ENCODE peak calls at places on chromosomes 13 and 19, in ten cellular contexts. L is D341Med; E is A673; Y is IMR-90; U is GM12892; G is PC-3; I is cardiac muscle cell; N is activated CD4-positive, alpha-beta T cell treated with anti-CD3 and anti-CD28 coated beads for 1 hour; R is mesendoderm; D is GM10248. F is an unnamed sample.

GRCh38 chr19:7899751-7900352 is 3.8 kb upstream of the MAP2K7 start:
- DNase-seq in L (peak), E (no peak), Y (no peak), U (no peak), G (no peak), I (no peak), N (no peak), R (no peak), D (no peak), F (no peak)

GRCh38 chr13:51502206-51502651 is 49.4 kb upstream of the INTS6 start:
- DNase-seq in L (no peak), E (peak), Y (peak), U (peak), G (no peak), I (no peak), N (no peak), R (no peak), D (peak), F (no peak)

GRCh38 chr19:31135841-31136240 is 213.4 kb downstream of the TSHZ3 start:
- DNase-seq in L (no peak), E (no peak), Y (peak), U (no peak), G (peak), I (no peak), N (no peak), R (no peak), D (no peak), F (no peak)

GRCh38 chr19:6481541-6482342 is at the start of gene DENND1C:
- DNase-seq in L (no peak), E (no peak), Y (no peak), U (peak), G (peak), I (peak), N (peak), R (peak), D (peak), F (no peak)

GRCh38 chr19:47447470-47448359 is 24.0 kb downstream of the SLC8A2 start:
- DNase-seq in L (peak), E (peak), Y (peak), U (no peak), G (peak), I (peak), N (no peak), R (peak), D (peak), F (no peak)

GRCh38 chr19:55082023-55082851 is 6.6 kb downstream of the EPS8L1 start:
- DNase-seq in L (no peak), E (peak), Y (peak), U (no peak), G (peak), I (no peak), N (peak), R (peak), D (peak), F (no peak)

GRCh38 chr13:97385854-97386253 is 48.1 kb upstream of the RAP2A start:
- DNase-seq in L (no peak), E (no peak), Y (no peak), U (no peak), G (peak), I (no peak), N (no peak), R (no peak), D (no peak), F (no peak)

GRCh38 chr19:959935-960502 is 24.1 kb upstream of the WDR18 start:
- DNase-seq in L (no peak), E (no peak), Y (no peak), U (no peak), G (no peak), I (peak), N (no peak), R (peak), D (no peak), F (no peak)

GRCh38 chr19:39428309-39429112 is 7.2 kb downstream of the RPS16 start:
- DNase-seq in L (peak), E (no peak), Y (peak), U (no peak), G (no peak), I (peak), N (no peak), R (peak), D (no peak), F (no peak)

GRCh38 chr19:5352229-5352763 is 11.7 kb upstream of the PTPRS start:
- DNase-seq in L (no peak), E (peak), Y (peak), U (no peak), G (peak), I (no peak), N (no peak), R (peak), D (no peak), F (no peak)

GRCh38 chr13:75486146-75486545 is 4.2 kb upstream of the TBC1D4 start:
- DNase-seq in L (no peak), E (no peak), Y (no peak), U (no peak), G (no peak), I (no peak), N (no peak), R (peak), D (no peak), F (no peak)

GRCh38 chr13:95500136-95500718 is 52.3 kb upstream of the CLDN10 start:
- DNase-seq in L (no peak), E (no peak), Y (peak), U (no peak), G (no peak), I (no peak), N (no peak), R (peak), D (no peak), F (no peak)

F was measured in NCI-H2107.